ENCODE peak calls at places on chromosome 12, in nine cellular contexts. M, L, K, S, F, N, U, O and G are unnamed samples.

GRCh38 chr12:26870491-26871419 is 37.8 kb upstream of the ITPR2 start:
- DNase-seq in O (no peak), N (no peak), M (no peak), K (no peak), L (no peak), S (no peak), F (peak; percentile 80), U (no peak), G (no peak)

GRCh38 chr12:105301696-105302095 is 28.8 kb upstream of the C12orf75 start:
- DNase-seq in L (no peak), U (no peak), K (no peak), F (no peak), S (no peak), O (no peak), M (no peak), N (no peak), G (no peak)

GRCh38 chr12:124762791-124763593 is 100.7 kb downstream of the SCARB1 start:
- DNase-seq in S (no peak), F (no peak), M (no peak), U (no peak), L (no peak), N (no peak), O (no peak), K (no peak), G (no peak)

GRCh38 chr12:108914031-108914630 is 34.2 kb downstream of the DAO start:
- DNase-seq in O (no peak), L (no peak), S (no peak), N (no peak), F (no peak), M (no peak), U (no peak), K (peak; percentile 24), G (no peak)

GRCh38 chr12:105983622-105984325 is 155.0 kb downstream of the NUAK1 start:
- DNase-seq in N (no peak), L (no peak), M (no peak), S (no peak), K (no peak), F (no peak), O (no peak), U (no peak), G (no peak)

GRCh38 chr12:19741132-19741489 is 301.8 kb downstream of the AEBP2 start:
- DNase-seq in U (no peak), M (no peak), K (no peak), L (no peak), F (no peak), O (no peak), S (no peak), N (no peak), G (no peak)

GRCh38 chr12:95277139-95277538 is 59.5 kb downstream of the VEZT start:
- DNase-seq in K (no peak), S (no peak), M (no peak), N (no peak), U (no peak), L (no peak), F (no peak), O (no peak), G (no peak)

GRCh38 chr12:51819851-51820720 is 28.4 kb downstream of the FIGNL2 start:
- DNase-seq in M (no peak), O (no peak), U (no peak), N (peak; percentile 38), F (no peak), S (no peak), L (no peak), K (no peak), G (peak; percentile 39)

GRCh38 chr12:6775775-6776174 is 3.5 kb downstream of the LAG3 start:
- DNase-seq in S (no peak), L (no peak), U (no peak), M (no peak), F (no peak), N (no peak), O (no peak), K (no peak), G (no peak)

GRCh38 chr12:10098762-10099161 is at the start of gene CLEC1A:
- DNase-seq in F (no peak), O (no peak), S (no peak), M (no peak), N (no peak), L (no peak), K (peak; percentile 57), U (peak; percentile 76), G (no peak)

DNA sequence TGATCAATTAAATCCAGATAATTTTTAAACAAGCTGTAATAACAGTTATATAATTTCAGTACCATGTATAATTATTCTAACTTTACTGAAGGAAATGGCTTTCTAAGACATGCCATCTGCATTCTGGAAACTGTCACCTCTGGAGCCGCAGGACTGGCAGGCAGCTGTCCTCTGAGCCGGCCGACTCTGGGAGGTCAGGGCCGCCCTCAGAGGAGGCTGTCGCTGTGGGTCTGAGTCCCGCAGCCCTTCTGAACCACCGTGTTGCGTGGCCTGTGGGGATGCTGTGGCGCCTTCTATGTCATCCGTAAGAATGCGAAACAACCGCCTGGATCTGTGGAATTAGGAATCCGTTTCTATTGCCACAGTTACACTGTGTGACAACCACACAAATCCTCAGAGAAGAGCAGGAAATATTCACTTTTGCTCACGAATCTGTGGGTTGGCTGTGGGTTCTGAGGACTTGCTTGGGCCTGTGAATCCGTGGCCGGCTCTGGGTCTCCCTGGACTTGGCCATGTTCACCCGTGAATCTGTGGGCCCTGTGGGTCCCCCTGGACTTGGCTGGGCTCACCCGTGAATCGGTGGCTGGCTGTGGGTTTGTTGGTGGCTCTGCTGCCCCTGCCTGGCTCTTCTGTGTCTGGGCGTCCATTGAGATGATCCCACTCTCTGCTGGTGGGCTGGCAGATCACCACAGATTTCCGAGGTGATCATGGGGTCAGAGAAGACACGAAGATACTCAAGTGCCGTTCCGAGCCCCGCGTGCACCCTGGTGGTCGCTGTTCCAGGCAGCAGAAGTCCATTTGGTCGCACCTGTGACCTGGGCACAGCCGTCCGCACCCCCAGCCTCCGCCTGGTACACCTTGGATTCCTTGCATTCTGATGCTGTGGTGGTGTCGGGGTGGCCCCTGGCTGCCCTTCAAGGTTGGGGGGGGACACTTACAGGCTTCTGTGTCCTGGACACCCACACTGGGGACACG is 17.4 kb upstream of the GALNT9 start:
- DNase-seq in L (no peak), F (no peak), N (no peak), K (no peak), O (no peak), S (no peak), M (no peak), U (no peak), G (no peak)
- H3K9me3 ChIP-seq in L (no peaks in the 10 kb centered on the region), F (no peaks in the 10 kb centered on the region), N (no peaks in the 10 kb centered on the region), K (no peaks in the 10 kb centered on the region), O (no peaks in the 10 kb centered on the region), S (no peaks in the 10 kb centered on the region), M (no peaks in the 10 kb centered on the region), U (no peaks in the 10 kb centered on the region), G (no peaks in the 10 kb centered on the region)

DNA sequence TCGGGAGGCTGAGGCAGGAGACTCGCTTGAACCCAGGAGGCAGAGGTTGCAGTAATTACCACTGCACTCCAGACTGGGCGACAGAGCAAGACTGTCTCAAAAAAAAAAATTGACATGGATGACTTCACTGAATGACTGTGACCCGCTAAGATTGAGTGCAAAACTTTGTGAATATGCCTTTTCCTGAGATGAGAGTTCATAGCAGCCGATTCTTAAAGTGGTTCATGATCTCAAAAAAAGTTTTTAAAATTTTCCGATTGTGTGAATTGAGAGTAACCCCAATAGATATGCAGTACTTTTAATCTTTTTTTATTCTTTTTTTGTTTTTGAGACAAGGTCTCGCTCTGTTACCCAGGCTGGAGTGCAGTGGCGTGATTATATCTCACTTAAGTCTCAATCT is 1.2 kb downstream of the TCTN1 start:
- DNase-seq in O (no peak), L (no peak), M (no peak), K (no peak), U (no peak), F (no peak), S (no peak), N (no peak), G (no peak)
- H3K9me3 ChIP-seq in O (no peaks in the 10 kb centered on the region), L (no peaks in the 10 kb centered on the region), M (no peaks in the 10 kb centered on the region), K (no peaks in the 10 kb centered on the region), U (no peaks in the 10 kb centered on the region), F (no peaks in the 10 kb centered on the region), S (no peaks in the 10 kb centered on the region), N (no peaks in the 10 kb centered on the region), G (no peaks in the 10 kb centered on the region)

GRCh38 chr12:130153803-130154202 is 8.5 kb upstream of the FZD10 start:
- DNase-seq in F (no peak), S (no peak), O (no peak), U (no peak), L (no peak), M (no peak), K (no peak), N (no peak), G (no peak)

GRCh38 chr12:130152386-130152785 is 9.9 kb upstream of the FZD10 start:
- DNase-seq in F (no peak), K (no peak), L (no peak), N (no peak), S (no peak), O (no peak), M (no peak), U (no peak), G (no peak)

GRCh38 chr12:130155416-130156073 is 6.7 kb upstream of the FZD10 start:
- DNase-seq in N (no peak), L (no peak), U (no peak), F (no peak), M (no peak), K (no peak), O (no peak), S (no peak), G (no peak)

GRCh38 chr12:130156652-130157275 is 5.5 kb upstream of the FZD10 start:
- DNase-seq in L (no peak), N (no peak), M (no peak), K (no peak), F (no peak), U (no peak), S (no peak), O (no peak), G (no peak)

GRCh38 chr12:130154276-130154675 is 8.0 kb upstream of the FZD10 start:
- DNase-seq in F (no peak), K (no peak), S (no peak), L (no peak), U (no peak), O (no peak), M (no peak), N (no peak), G (no peak)
- H3K9me3 ChIP-seq in F (no peaks in the 10 kb centered on the region), K (no peaks in the 10 kb centered on the region), S (no peaks in the 10 kb centered on the region), L (no peaks in the 10 kb centered on the region), U (no peaks in the 10 kb centered on the region), O (no peaks in the 10 kb centered on the region), M (no peaks in the 10 kb centered on the region), N (no peaks in the 10 kb centered on the region), G (no peaks in the 10 kb centered on the region)

DNA sequence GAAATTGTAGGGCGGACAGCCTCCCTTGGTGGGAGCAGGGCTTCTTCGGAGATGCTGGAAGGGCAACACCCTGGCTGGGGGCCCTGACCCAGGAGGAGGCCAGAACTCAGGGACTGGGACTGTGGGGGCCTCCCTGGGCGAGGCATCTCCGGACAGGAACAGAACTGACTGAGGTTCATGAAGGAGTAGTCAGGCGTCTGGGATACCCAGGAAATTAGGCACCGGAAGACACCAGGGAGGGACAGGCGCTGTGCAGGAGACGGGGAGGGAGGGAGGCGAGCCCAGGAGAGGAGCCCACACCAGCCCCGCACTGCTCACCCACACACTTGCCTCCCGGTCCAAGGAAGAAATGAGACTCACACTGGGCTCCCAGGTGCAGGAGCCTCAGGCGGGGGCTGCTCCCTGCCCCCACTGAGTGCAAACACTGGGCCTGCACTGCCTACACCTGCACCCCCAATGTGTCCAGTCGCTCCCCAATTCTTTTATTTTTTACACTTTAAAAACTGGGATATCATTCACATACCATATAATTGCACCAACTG is 262.6 kb upstream of the SFSWAP start:
- DNase-seq in U (peak; percentile 26), N (no peak), L (no peak), M (no peak), S (no peak), K (no peak), F (no peak), O (no peak), G (no peak)
- H3K9me3 ChIP-seq in U (no peaks in the 10 kb centered on the region), N (no peaks in the 10 kb centered on the region), L (peaks cover 4% of the 10 kb centered on the region), M (peaks cover 2% of the 10 kb centered on the region), S (no peaks in the 10 kb centered on the region), K (no peaks in the 10 kb centered on the region), F (no peaks in the 10 kb centered on the region), O (no peaks in the 10 kb centered on the region), G (no peaks in the 10 kb centered on the region)